ENCODE peak calls at places on chromosome 2, in five cellular contexts. K, R, O, I and C are unnamed samples.

GRCh38 chr2:168311265-168311925 is 64.0 kb upstream of the STK39 start:
- DNase-seq in O (no peak), K (no peak), R (no peak), I (no peak), C (no peak)

GRCh38 chr2:101307503-101307902 is 998 bp downstream of the RNF149 start:
- DNase-seq in O (no peak), R (no peak), K (no peak), I (no peak), C (no peak)

GRCh38 chr2:136238552-136239346 is 120.8 kb upstream of the CXCR4 start:
- DNase-seq in I (no peak), R (no peak), K (no peak), O (no peak), C (peak; percentile 78)

GRCh38 chr2:112603731-112604130 is 19.3 kb downstream of the CHCHD5 start:
- DNase-seq in K (no peak), O (no peak), R (no peak), I (no peak), C (no peak)

GRCh38 chr2:117835990-117836760 is 21.7 kb downstream of the DDX18 start:
- DNase-seq in K (peak; percentile 54), R (no peak), I (no peak), O (peak; percentile 54), C (no peak)

GRCh38 chr2:161136696-161137324 is 23.4 kb upstream of the TANK start:
- DNase-seq in K (no peak), I (no peak), O (no peak), R (peak; percentile 44), C (peak; percentile 87)

GRCh38 chr2:230908595-230909191 is 16.3 kb downstream of the GPR55 start:
- DNase-seq in O (peak; percentile 82), K (peak; percentile 59), I (no peak), R (peak; percentile 70), C (no peak)

GRCh38 chr2:237939251-237939650 is 27.6 kb upstream of the UBE2F start:
- DNase-seq in I (no peak), K (no peak), O (no peak), R (no peak), C (no peak)

GRCh38 chr2:30026091-30027055 is 105.0 kb upstream of the ALK start:
- DNase-seq in I (no peak), R (peak; percentile 4), K (peak; percentile 13), O (peak; percentile 67), C (no peak)

GRCh38 chr2:49917654-49918053 is 763.3 kb upstream of the FSHR start:
- DNase-seq in O (no peak), R (no peak), I (no peak), K (no peak), C (no peak)

GRCh38 chr2:138020432-138020831 is 56.2 kb downstream of the HNMT start:
- DNase-seq in O (no peak), K (no peak), R (no peak), I (no peak), C (no peak)

GRCh38 chr2:160063266-160063665 is 851 bp upstream of the PLA2R1 start:
- DNase-seq in R (no peak), K (no peak), O (no peak), I (no peak), C (no peak)

GRCh38 chr2:60746318-60746717 is 9.8 kb upstream of the PAPOLG start:
- DNase-seq in R (no peak), O (no peak), K (no peak), I (no peak), C (no peak)
- TF ChIP-seq YY1 in R (no peak), O (no peak), K (no peak), I (no peak), C (no peak)

DNA sequence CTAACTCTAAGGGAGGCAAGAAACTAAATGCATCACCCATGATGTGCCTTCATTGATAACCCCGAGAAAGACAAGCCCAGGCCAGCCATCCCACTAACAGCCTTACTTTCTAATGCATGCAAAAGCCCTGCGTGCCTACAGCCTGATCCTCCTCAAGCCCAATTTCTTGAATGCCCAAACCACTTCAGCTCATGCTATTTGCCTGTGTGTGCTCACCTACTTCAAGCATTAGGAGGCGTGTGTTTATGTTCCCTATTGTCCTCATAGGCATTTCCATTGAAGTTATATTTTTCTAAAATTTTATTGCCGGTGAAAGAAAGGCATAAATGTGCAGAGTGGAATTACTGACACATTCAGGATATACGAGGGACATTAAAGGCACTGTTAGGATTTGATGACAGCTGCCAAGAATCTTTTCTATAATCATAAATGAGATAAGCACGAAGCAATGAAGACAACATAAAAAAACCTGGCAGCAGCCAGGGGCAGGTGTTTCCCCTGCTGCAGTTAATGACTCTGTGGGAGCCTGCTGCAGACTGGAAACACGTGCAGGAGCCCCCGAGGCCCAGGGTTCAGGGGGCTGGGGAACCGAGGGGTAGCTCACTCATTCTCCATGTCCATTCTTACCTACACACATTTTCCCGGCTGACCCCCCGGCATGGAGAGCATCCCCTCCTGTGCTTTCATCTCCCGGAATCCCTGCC is 292.2 kb upstream of the SIX2 start:
- DNase-seq in K (no peak), R (no peak), I (no peak), O (no peak), C (no peak)
- TF ChIP-seq POLR2A in K (no peak), R (no peak), I (no peak), O (no peak), C (no peak)

GRCh38 chr2:207353836-207354235 is 175.9 kb upstream of the CREB1 start:
- DNase-seq in R (no peak), K (no peak), O (no peak), I (no peak), C (no peak)

GRCh38 chr2:207354466-207354865 is 175.3 kb upstream of the CREB1 start:
- DNase-seq in O (no peak), I (no peak), K (no peak), R (no peak), C (no peak)

GRCh38 chr2:207357216-207357615 is 172.5 kb upstream of the CREB1 start:
- DNase-seq in O (no peak), K (no peak), I (no peak), R (no peak), C (no peak)

GRCh38 chr2:207352978-207353377 is 176.8 kb upstream of the CREB1 start:
- DNase-seq in O (peak; percentile 15), K (no peak), R (no peak), I (no peak), C (no peak)

DNA sequence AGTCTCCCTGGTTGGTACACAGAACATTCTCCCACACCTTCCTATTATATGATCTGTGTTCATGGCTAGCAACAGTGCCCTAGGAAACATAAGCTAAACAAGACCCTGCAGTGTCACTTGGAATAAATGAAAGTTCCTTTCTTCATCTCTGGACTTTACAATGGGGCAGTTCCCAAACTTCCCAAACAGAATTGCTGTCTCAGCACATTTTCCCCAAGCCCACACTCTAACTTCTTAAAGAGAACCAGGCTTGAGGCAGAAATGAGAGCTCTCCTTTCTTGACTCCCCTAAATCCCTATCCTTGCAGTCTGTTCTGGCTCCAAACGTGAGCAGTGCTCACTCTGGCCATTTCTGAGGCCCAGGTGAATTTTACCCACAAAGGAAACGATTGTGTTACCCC is 173.2 kb upstream of the CREB1 start:
- DNase-seq in R (no peak), I (no peak), K (no peak), O (no peak), C (no peak)
- TF ChIP-seq SIN3A in R (no peak), I (no peak), K (no peak), O (no peak), C (no peak)

GRCh38 chr2:156892449-156893335 is 364.8 kb upstream of the GALNT5 start:
- DNase-seq in I (no peak), O (peak; percentile 35), R (peak; percentile 68), K (peak; percentile 34), C (peak; percentile 7)
- TF ChIP-seq YY1 in I (no peak), O (no peak), R (no peak), K (no peak), C (no peak)